ENCODE peak calls at places on chromosomes 13 and 19, in five cellular contexts. C is fibroblast of lung, T is testis, J is upper lobe of left lung, U is breast epithelium. F is an unnamed sample.

GRCh38 chr19:4386038-4386782 is 14.1 kb downstream of the SH3GL1 start:
- DNase-seq in C (no peak), T (no peak), J (no peak), U (no peak), F (no peak)

GRCh38 chr13:107104631-107105030 is 536.7 kb upstream of the ARGLU1 start:
- DNase-seq in C (peak; percentile 61), T (no peak), J (no peak), U (no peak), F (no peak)

GRCh38 chr13:48214519-48215121 is 18.4 kb upstream of the ITM2B start:
- DNase-seq in C (no peak), T (no peak), J (no peak), U (no peak), F (no peak)

GRCh38 chr19:4064551-4065260 is 2.0 kb downstream of the ZBTB7A start:
- DNase-seq in C (peak; percentile 32), T (peak; percentile 73), J (peak; percentile 61), U (no peak), F (peak; percentile 43)

GRCh38 chr19:35048911-35049411 is 7.4 kb downstream of the HPN start:
- DNase-seq in C (no peak), T (no peak), J (peak; percentile 47), U (no peak), F (no peak)

GRCh38 chr19:3482507-3483225 is 575 bp downstream of the SMIM44 start:
- DNase-seq in C (no peak), T (no peak), J (no peak), U (no peak), F (no peak)

GRCh38 chr19:16013851-16014840 is 62.1 kb upstream of the TPM4 start:
- DNase-seq in C (no peak), T (peak; percentile 11), J (no peak), U (no peak), F (no peak)

GRCh38 chr13:29948246-29948645 is 97.8 kb upstream of the UBL3 start:
- DNase-seq in C (peak; percentile 45), T (no peak), J (no peak), U (no peak), F (no peak)

GRCh38 chr13:29886446-29886845 is 36.0 kb upstream of the UBL3 start:
- DNase-seq in C (no peak), T (no peak), J (no peak), U (no peak), F (no peak)

GRCh38 chr19:54154603-54155345 is 4.7 kb downstream of the LENG1 start:
- DNase-seq in C (peak; percentile 67), T (no peak), J (no peak), U (no peak), F (no peak)

GRCh38 chr13:94243551-94243950 is 235.9 kb downstream of the DCT start:
- DNase-seq in C (peak; percentile 41), T (no peak), J (no peak), U (no peak), F (no peak)
- H3K27ac ChIP-seq in C (no peak overlapping the region), T (no peak overlapping the region), J (no peak overlapping the region), U (no peak overlapping the region), F (no peak overlapping the region)

DNA sequence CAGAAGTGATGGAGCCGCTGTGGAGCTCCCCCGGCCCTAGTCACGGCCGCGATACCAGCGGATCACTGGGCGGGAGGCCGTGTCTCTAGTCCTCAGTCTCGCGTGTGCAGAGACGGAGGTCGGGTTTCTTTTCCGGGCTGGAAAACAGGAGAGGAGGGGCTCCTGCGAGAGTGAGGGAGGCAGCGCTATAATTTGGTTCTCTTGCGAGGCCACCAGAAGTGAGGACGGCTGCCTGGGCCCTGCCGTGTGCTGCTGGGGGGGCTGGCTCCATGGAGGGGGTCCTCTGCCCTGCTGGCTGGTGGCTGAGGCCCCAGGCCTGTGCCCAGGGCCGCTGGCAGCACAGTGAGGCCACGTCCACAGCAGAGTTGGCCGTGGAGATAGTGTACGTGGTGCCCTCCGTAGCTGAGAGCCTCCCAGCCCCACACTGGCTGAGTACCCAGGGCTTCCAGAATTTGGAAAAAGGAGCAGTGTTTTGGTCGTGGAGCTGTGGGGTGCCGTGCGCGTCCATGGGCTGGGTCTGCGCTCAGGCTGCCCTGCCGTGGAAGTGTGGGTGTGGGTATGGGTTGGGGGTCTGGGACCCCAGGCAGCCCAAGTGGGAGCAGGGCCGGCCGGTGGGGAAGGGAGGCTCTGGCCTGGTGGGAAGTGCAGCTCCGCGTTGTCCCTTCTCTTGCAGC is 5.8 kb downstream of the PTBP1 start:
- DNase-seq in C (peak; percentile 40), T (no peak), J (no peak), U (no peak), F (no peak)
- H3K4me3 ChIP-seq in C (peak overlapping the region; percentile 18), T (no peak overlapping the region), J (no peak overlapping the region), U (peak overlapping the region; percentile 20), F (no peak overlapping the region)

GRCh38 chr13:27794921-27795717 is 2.8 kb downstream of the GSX1 start:
- DNase-seq in C (no peak), T (no peak), J (no peak), U (no peak), F (no peak)
- TF ChIP-seq CTCF in C (no peak), T (no peak), J (no peak), U (no peak), F (no peak)

GRCh38 chr13:99823961-99824360 is 147.6 kb downstream of the ZIC5 start:
- DNase-seq in C (no peak), T (no peak), J (no peak), U (no peak), F (no peak)

GRCh38 chr13:99827011-99827410 is 144.6 kb downstream of the ZIC5 start:
- DNase-seq in C (peak; percentile 6), T (no peak), J (no peak), U (no peak), F (no peak)

GRCh38 chr13:99819962-99820361 is 151.6 kb downstream of the ZIC5 start:
- DNase-seq in C (no peak), T (no peak), J (no peak), U (no peak), F (no peak)

GRCh38 chr13:99822820-99823219 is 148.7 kb downstream of the ZIC5 start:
- DNase-seq in C (no peak), T (no peak), J (no peak), U (no peak), F (no peak)

DNA sequence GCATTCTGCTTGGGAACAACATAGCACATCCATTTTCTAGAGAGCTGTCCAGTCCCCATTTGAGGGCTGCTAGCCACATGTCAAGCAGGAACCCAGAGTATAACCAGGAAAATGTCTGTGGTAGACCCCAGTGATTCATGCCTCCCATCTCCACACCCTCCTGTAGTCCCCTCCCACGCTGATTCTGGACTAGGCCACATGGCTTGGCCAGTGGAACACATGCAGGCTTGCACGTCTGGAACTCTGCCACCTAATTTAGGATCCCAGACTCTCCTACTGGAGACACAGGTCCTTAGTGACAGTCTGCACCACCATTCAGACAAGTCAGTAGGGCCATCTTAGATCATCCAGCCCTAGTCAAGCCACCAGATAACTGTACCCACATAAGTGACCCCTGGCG is 149.8 kb downstream of the ZIC5 start:
- DNase-seq in C (peak; percentile 9), T (no peak), J (no peak), U (no peak), F (no peak)
- H3K27ac ChIP-seq in C (no peak overlapping the region), T (no peak overlapping the region), J (no peak overlapping the region), U (no peak overlapping the region), F (no peak overlapping the region)

GRCh38 chr19:14496849-14497346 is 971 bp upstream of the GIPC1 start:
- DNase-seq in C (no peak), T (no peak), J (peak; percentile 74), U (no peak), F (no peak)

GRCh38 chr19:14494910-14495677 is 833 bp downstream of the GIPC1 start:
- DNase-seq in C (no peak), T (no peak), J (peak; percentile 59), U (no peak), F (no peak)

GRCh38 chr19:14495678-14496028 is 274 bp downstream of the GIPC1 start:
- DNase-seq in C (no peak), T (no peak), J (no peak), U (no peak), F (no peak)

GRCh38 chr19:14497347-14497921 is 1.5 kb upstream of the GIPC1 start:
- DNase-seq in C (no peak), T (no peak), J (peak; percentile 75), U (no peak), F (peak; percentile 33)

GRCh38 chr19:14496029-14496848 is at the start of gene GIPC1:
- DNase-seq in C (peak; percentile 100), T (peak; percentile 97), J (peak; percentile 95), U (peak; percentile 98), F (peak; percentile 100)
- H3K4me3 ChIP-seq in C (peak within 1 kb of the TSS; percentile 68), T (peak within 1 kb of the TSS; percentile 93), J (peak within 1 kb of the TSS; percentile 96), U (peak within 1 kb of the TSS; percentile 92), F (peak within 1 kb of the TSS; percentile 69)

GRCh38 chr13:46010148-46010547 is 42.4 kb downstream of the ZC3H13 start:
- DNase-seq in C (no peak), T (peak; percentile 30), J (no peak), U (no peak), F (no peak)
- TF ChIP-seq CTCF in C (peak; percentile 8), T (no peak), J (no peak), U (no peak), F (peak; percentile 30)

GRCh38 chr19:48249502-48250014 is 6.2 kb downstream of the CARD8 start:
- DNase-seq in C (no peak), T (peak; percentile 61), J (peak; percentile 76), U (no peak), F (no peak)
- H3K27ac ChIP-seq in C (no peak overlapping the region), T (peak overlapping the region; percentile 73), J (peak overlapping the region; percentile 90), U (peak overlapping the region; percentile 65), F (no peak overlapping the region)

GRCh38 chr19:51337861-51338562 is 3.9 kb downstream of the VSIG10L start:
- DNase-seq in C (no peak), T (no peak), J (no peak), U (no peak), F (no peak)
- H3K4me3 ChIP-seq in C (no peak overlapping the region), T (no peak overlapping the region), J (no peak overlapping the region), U (no peak overlapping the region), F (no peak overlapping the region)

DNA sequence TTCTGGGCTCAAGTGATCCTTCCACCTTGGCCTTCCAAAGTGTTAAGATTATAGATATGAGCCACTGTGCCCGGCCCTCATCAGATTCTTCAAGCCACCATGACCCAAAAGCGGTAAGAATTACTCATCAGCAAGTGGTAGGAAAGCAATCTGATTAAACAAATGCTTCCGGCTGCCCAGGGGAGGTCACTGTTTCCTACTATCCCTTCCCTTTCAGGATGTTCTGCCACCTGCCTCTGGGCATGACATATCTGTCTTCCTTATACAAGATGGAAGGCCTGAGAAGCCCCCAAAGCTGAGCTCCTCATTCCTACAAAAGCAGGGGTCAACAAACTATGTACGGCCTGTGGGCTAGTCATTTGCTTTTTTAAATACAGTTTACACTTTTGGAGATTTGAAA is 6.9 kb downstream of the ABHD8 start:
- DNase-seq in C (peak; percentile 51), T (no peak), J (no peak), U (no peak), F (no peak)
- TF ChIP-seq CTCF in C (no peak), T (no peak), J (no peak), U (no peak), F (no peak)

DNA sequence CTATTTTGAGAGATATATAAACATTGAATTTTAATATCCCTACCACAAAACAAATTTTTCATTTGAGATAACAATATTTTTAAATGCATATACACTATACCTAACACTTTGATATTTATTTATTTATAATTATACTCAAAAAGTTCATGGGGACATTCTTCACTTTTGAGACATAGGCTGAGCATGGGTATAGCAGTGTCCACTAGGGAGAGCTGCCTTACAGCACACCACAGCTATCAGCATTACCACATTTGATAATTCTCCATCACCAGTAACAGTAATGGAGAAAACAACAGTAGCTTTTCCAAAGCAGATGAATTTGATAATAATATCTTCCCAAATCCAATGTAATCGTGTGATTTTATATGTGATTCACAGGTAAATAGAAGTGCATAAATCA is 626.1 kb downstream of the DACH1 start:
- DNase-seq in C (peak; percentile 19), T (no peak), J (no peak), U (no peak), F (peak; percentile 15)
- H3K27ac ChIP-seq in C (no peak overlapping the region), T (no peak overlapping the region), J (no peak overlapping the region), U (no peak overlapping the region), F (no peak overlapping the region)